ENCODE peak calls at places on chromosomes 5 and 9, in four cellular contexts. L is heart left ventricle, O is pancreas, E is upper lobe of right lung. H is an unnamed sample.

GRCh38 chr5:142800776-142801494 is 30.8 kb downstream of the ARHGAP26 start:
- DNase-seq in O (no peak), L (no peak), E (no peak), H (no peak)

GRCh38 chr5:25066239-25066638 is 421.5 kb upstream of the CDH10 start:
- DNase-seq in L (no peak), O (no peak), E (no peak), H (no peak)

GRCh38 chr9:90919883-90920282 is 118.3 kb downstream of the SYK start:
- DNase-seq in E (no peak), O (no peak), L (peak), H (no peak)

GRCh38 chr9:121754655-121755436 is 103.4 kb downstream of the DAB2IP start:
- DNase-seq in O (peak), L (no peak), E (no peak), H (no peak)

GRCh38 chr9:128072144-128073021 is 4.4 kb downstream of the SLC25A25 start:
- DNase-seq in O (peak), E (peak), L (peak), H (peak)

GRCh38 chr9:34992376-34992951 is 2.9 kb downstream of the DNAJB5 start:
- DNase-seq in O (no peak), E (no peak), L (peak), H (peak)

GRCh38 chr5:38466444-38467189 is 89.8 kb downstream of the LIFR start:
- DNase-seq in L (peak), O (peak), E (peak), H (no peak)

GRCh38 chr5:66840527-66841013 is 244.4 kb downstream of the MAST4 start:
- DNase-seq in E (no peak), O (no peak), L (no peak), H (no peak)

GRCh38 chr9:112037281-112038016 is 137.6 kb downstream of the SUSD1 start:
- DNase-seq in O (no peak), L (no peak), E (no peak), H (peak)

GRCh38 chr9:34793428-34793827 is 83.5 kb upstream of the CCL21 start:
- DNase-seq in O (no peak), E (no peak), L (no peak), H (no peak)

GRCh38 chr9:134640491-134641172 is 971 bp upstream of the COL5A1 start:
- DNase-seq in O (no peak), L (no peak), E (no peak), H (no peak)

GRCh38 chr5:107605596-107606125 is 65.1 kb downstream of the EFNA5 start:
- DNase-seq in L (no peak), O (no peak), E (no peak), H (no peak)

GRCh38 chr5:159849437-159850191 is 66.7 kb upstream of the ADRA1B start:
- DNase-seq in L (no peak), E (no peak), O (no peak), H (peak)

GRCh38 chr9:134066546-134066922 is 1.3 kb downstream of the BRD3 start:
- DNase-seq in L (no peak), O (no peak), E (peak), H (no peak)

GRCh38 chr9:108724122-108724521 is 131.7 kb downstream of the ACTL7B start:
- DNase-seq in E (no peak), O (no peak), L (no peak), H (no peak)

GRCh38 chr9:108786756-108787663 is 68.8 kb downstream of the ACTL7B start:
- DNase-seq in O (no peak), E (no peak), L (no peak), H (peak)

GRCh38 chr5:159290741-159291140 is 27.7 kb downstream of the UBLCP1 start:
- DNase-seq in L (no peak), O (no peak), E (no peak), H (no peak)

GRCh38 chr9:111158375-111158774 is 120.1 kb upstream of the LPAR1 start:
- DNase-seq in O (no peak), E (no peak), L (no peak), H (peak)

GRCh38 chr5:100643473-100643872 is 108.3 kb downstream of the FAM174A start:
- DNase-seq in L (no peak), E (no peak), O (no peak), H (no peak)

GRCh38 chr9:114911167-114911821 is 19.1 kb downstream of the TNFSF8 start:
- DNase-seq in O (no peak), L (no peak), E (no peak), H (no peak)

GRCh38 chr5:38675443-38675842 is 119.0 kb upstream of the LIFR start:
- DNase-seq in E (no peak), L (no peak), O (no peak), H (no peak)

GRCh38 chr9:22064957-22065356 is 55.9 kb upstream of the CDKN2B start:
- DNase-seq in O (no peak), E (no peak), L (no peak), H (no peak)

GRCh38 chr5:37984300-37984699 is 144.5 kb upstream of the GDNF start:
- DNase-seq in L (no peak), E (no peak), O (no peak), H (no peak)

GRCh38 chr5:21663082-21663481 is 1190.1 kb downstream of the CDH12 start:
- DNase-seq in O (no peak), L (no peak), E (no peak), H (no peak)

GRCh38 chr9:126702501-126703329 is 89.0 kb downstream of the LMX1B start:
- DNase-seq in E (peak), O (no peak), L (no peak), H (no peak)

GRCh38 chr5:151569132-151570046 is 21.7 kb downstream of the FAT2 start:
- DNase-seq in E (no peak), O (no peak), L (no peak), H (no peak)

GRCh38 chr9:138116521-138116920 is 238.9 kb downstream of the CACNA1B start:
- DNase-seq in L (no peak), O (no peak), E (peak), H (no peak)

GRCh38 chr5:175489693-175490443 is 11.5 kb downstream of the SFXN1 start:
- DNase-seq in E (no peak), O (no peak), L (no peak), H (no peak)

GRCh38 chr5:175491223-175491622 is 12.9 kb downstream of the SFXN1 start:
- DNase-seq in E (no peak), O (no peak), L (no peak), H (no peak)

GRCh38 chr5:175494271-175495183 is 16.2 kb downstream of the SFXN1 start:
- DNase-seq in E (no peak), L (no peak), O (no peak), H (no peak)

GRCh38 chr5:175493260-175493659 is 14.9 kb downstream of the SFXN1 start:
- DNase-seq in E (no peak), L (no peak), O (no peak), H (no peak)

DNA sequence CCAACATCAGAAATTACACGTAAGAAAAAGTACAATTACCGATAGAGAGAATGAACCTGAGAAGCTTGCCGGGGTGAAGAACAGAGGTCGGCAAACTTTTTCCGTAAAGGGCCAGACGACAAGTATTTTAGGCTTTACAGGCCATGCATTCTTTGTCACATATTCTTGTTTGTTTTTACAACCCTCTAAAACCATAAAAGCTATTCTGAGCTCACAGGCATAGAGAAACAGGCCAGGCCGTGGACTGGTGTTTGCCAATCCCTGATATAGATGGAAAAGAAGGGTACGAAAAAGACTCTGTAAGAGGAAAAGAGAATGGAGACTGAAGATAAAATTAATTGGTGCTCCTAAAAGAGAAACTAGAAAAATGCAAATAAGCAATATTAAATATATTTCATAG is 15.4 kb downstream of the SFXN1 start:
- DNase-seq in O (no peak), L (no peak), E (no peak), H (no peak)
- H3K4me3 ChIP-seq in O (no peak), L (no peak), E (no peak), H (no peak)

DNA sequence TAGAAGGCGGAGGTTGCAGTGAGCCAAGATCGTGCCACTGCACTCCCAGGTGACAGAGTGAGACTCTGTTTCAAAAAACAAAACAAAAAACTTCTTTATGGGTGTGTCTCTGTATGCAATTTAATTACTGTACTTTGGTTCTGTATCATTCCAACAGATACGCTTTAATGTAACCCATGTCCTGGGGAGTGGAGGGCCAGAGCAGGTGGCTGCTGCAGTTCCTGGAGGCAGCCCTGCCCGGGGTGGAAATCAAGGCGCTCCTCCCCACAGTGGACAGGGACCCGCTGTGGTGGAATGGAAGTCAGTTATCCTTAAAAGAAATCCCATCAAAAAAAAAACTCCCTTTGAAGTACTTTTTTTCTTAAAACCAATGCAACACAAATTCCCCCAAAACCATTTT is 1.9 kb downstream of the DAP start:
- DNase-seq in L (no peak), O (no peak), E (no peak), H (no peak)
- H3K4me3 ChIP-seq in L (no peak), O (no peak), E (no peak), H (no peak)

GRCh38 chr9:124505901-124506346 is 1.3 kb downstream of the NR5A1 start:
- DNase-seq in L (no peak), O (no peak), E (no peak), H (no peak)

GRCh38 chr9:124506433-124506832 is 766 bp downstream of the NR5A1 start:
- DNase-seq in E (no peak), L (no peak), O (no peak), H (no peak)

GRCh38 chr9:124503713-124504529 is 3.3 kb downstream of the NR5A1 start:
- DNase-seq in O (peak), L (no peak), E (no peak), H (no peak)

GRCh38 chr9:124504530-124505005 is 2.6 kb downstream of the NR5A1 start:
- DNase-seq in O (no peak), E (no peak), L (no peak), H (no peak)

GRCh38 chr9:124505006-124505900 is 1.9 kb downstream of the NR5A1 start:
- DNase-seq in L (no peak), O (peak), E (no peak), H (no peak)
- H3K4me3 ChIP-seq in L (no peak), O (no peak), E (no peak), H (no peak)

GRCh38 chr9:81381694-81382093 is 307.7 kb downstream of the TLE1 start:
- DNase-seq in O (no peak), L (no peak), E (no peak), H (no peak)
- H3K4me3 ChIP-seq in O (no peak), L (no peak), E (no peak), H (no peak)

H was measured in AG09309.